ENCODE peak calls at places on chromosomes 6 and 20, in four cellular contexts. Z is skeletal muscle cell; K is ovary; Q is CD4-positive, alpha-beta T cell. O is an unnamed sample.

GRCh38 chr20:36334281-36335075 is 28.3 kb downstream of the DLGAP4 start:
- DNase-seq in Z (no peak), K (no peak), Q (no peak), O (no peak)

GRCh38 chr6:137692806-137693205 is 174.3 kb upstream of the TNFAIP3 start:
- DNase-seq in Q (no peak), Z (no peak), K (no peak), O (no peak)

GRCh38 chr20:50582591-50583234 is 72.5 kb downstream of the PTPN1 start:
- DNase-seq in K (no peak), Q (no peak), Z (no peak), O (no peak)

GRCh38 chr20:22673467-22673866 is 89.1 kb upstream of the FOXA2 start:
- DNase-seq in Z (no peak), Q (no peak), K (no peak), O (no peak)

GRCh38 chr20:61850926-61851900 is 214.5 kb downstream of the TAF4 start:
- DNase-seq in Q (no peak), K (no peak), Z (no peak), O (no peak)

GRCh38 chr6:41286544-41287346 is at the start of gene TREM1:
- DNase-seq in Z (peak), K (no peak), Q (no peak), O (no peak)

GRCh38 chr6:123619156-123619555 is 17.6 kb downstream of the TRDN start:
- DNase-seq in Z (no peak), Q (no peak), K (no peak), O (no peak)

GRCh38 chr20:47360489-47361267 is 4.2 kb upstream of the ZMYND8 start:
- DNase-seq in Z (peak), K (peak), Q (no peak), O (peak)